ENCODE peak calls at places on chromosomes 5 and 9, in six cellular contexts. One of them, this sample, is unnamed.

GRCh38 chr5:9554122-9554521 is 8.2 kb upstream of the SEMA5A start:
- DNase-seq in ELR: no peak
- DNase-seq in NCI-H187: no peak
- DNase-seq in NB4: no peak
- DNase-seq in neural progenitor cell: no peak
- DNase-seq in neural crest cell: no peak
- DNase-seq in this sample: no peak

GRCh38 chr5:95511606-95512005 is 43.2 kb downstream of the SKIC3 start:
- DNase-seq in ELR: no peak
- DNase-seq in NCI-H187: no peak
- DNase-seq in NB4: no peak
- DNase-seq in neural progenitor cell: no peak
- DNase-seq in neural crest cell: no peak
- DNase-seq in this sample: no peak

GRCh38 chr9:14441976-14442651 is 128.2 kb upstream of the NFIB start:
- DNase-seq in ELR: peak; percentile 33
- DNase-seq in NCI-H187: no peak
- DNase-seq in NB4: peak; percentile 63
- DNase-seq in neural progenitor cell: peak; percentile 58
- DNase-seq in neural crest cell: peak; percentile 18
- DNase-seq in this sample: peak; percentile 17

GRCh38 chr9:100573655-100574260 is 4.1 kb upstream of the CAVIN4 start:
- DNase-seq in ELR: no peak
- DNase-seq in NCI-H187: no peak
- DNase-seq in NB4: no peak
- DNase-seq in neural progenitor cell: no peak
- DNase-seq in neural crest cell: no peak
- DNase-seq in this sample: peak; percentile 7

GRCh38 chr9:68705636-68706578 is 867 bp downstream of the PIP5K1B start:
- DNase-seq in ELR: no peak
- DNase-seq in NCI-H187: no peak
- DNase-seq in NB4: peak; percentile 45
- DNase-seq in neural progenitor cell: peak; percentile 31
- DNase-seq in neural crest cell: peak; percentile 22
- DNase-seq in this sample: no peak

GRCh38 chr9:134676886-134677285 is 35.3 kb downstream of the COL5A1 start:
- DNase-seq in ELR: no peak
- DNase-seq in NCI-H187: no peak
- DNase-seq in NB4: no peak
- DNase-seq in neural progenitor cell: no peak
- DNase-seq in neural crest cell: no peak
- DNase-seq in this sample: no peak

GRCh38 chr9:131334568-131335105 is 45.1 kb downstream of the PLPP7 start:
- DNase-seq in ELR: no peak
- DNase-seq in NCI-H187: no peak
- DNase-seq in NB4: no peak
- DNase-seq in neural progenitor cell: no peak
- DNase-seq in neural crest cell: no peak
- DNase-seq in this sample: no peak

GRCh38 chr9:121819511-121820231 is 168.2 kb downstream of the DAB2IP start:
- DNase-seq in ELR: peak; percentile 55
- DNase-seq in NCI-H187: no peak
- DNase-seq in NB4: peak; percentile 64
- DNase-seq in neural progenitor cell: peak; percentile 75
- DNase-seq in neural crest cell: peak; percentile 47
- DNase-seq in this sample: no peak

GRCh38 chr5:160496784-160497183 is 75.1 kb downstream of the PTTG1 start:
- DNase-seq in ELR: peak; percentile 86
- DNase-seq in NCI-H187: no peak
- DNase-seq in NB4: no peak
- DNase-seq in neural progenitor cell: no peak
- DNase-seq in neural crest cell: no peak
- DNase-seq in this sample: peak; percentile 32

GRCh38 chr5:111173476-111173875 is 50.7 kb upstream of the CAMK4 start:
- DNase-seq in ELR: no peak
- DNase-seq in NCI-H187: no peak
- DNase-seq in NB4: no peak
- DNase-seq in neural progenitor cell: no peak
- DNase-seq in neural crest cell: no peak
- DNase-seq in this sample: no peak

GRCh38 chr5:134132372-134133212 is 18.1 kb downstream of the TCF7 start:
- DNase-seq in ELR: no peak
- DNase-seq in NCI-H187: no peak
- DNase-seq in NB4: no peak
- DNase-seq in neural progenitor cell: no peak
- DNase-seq in neural crest cell: no peak
- DNase-seq in this sample: no peak

GRCh38 chr9:113913426-113914195 is 37.5 kb downstream of the ZNF618 start:
- DNase-seq in ELR: no peak
- DNase-seq in NCI-H187: no peak
- DNase-seq in NB4: no peak
- DNase-seq in neural progenitor cell: no peak
- DNase-seq in neural crest cell: no peak
- DNase-seq in this sample: no peak

GRCh38 chr9:16312962-16313546 is 557.4 kb downstream of the BNC2 start:
- DNase-seq in ELR: no peak
- DNase-seq in NCI-H187: no peak
- DNase-seq in NB4: no peak
- DNase-seq in neural progenitor cell: no peak
- DNase-seq in neural crest cell: no peak
- DNase-seq in this sample: no peak

GRCh38 chr5:78985407-78986223 is 505 bp upstream of the ARSB start:
- DNase-seq in ELR: peak; percentile 67
- DNase-seq in NCI-H187: no peak
- DNase-seq in NB4: peak; percentile 87
- DNase-seq in neural progenitor cell: peak; percentile 26
- DNase-seq in neural crest cell: peak; percentile 46
- DNase-seq in this sample: peak; percentile 48

GRCh38 chr9:33290994-33291397 is 680 bp downstream of the NFX1 start:
- DNase-seq in ELR: no peak
- DNase-seq in NCI-H187: no peak
- DNase-seq in NB4: no peak
- DNase-seq in neural progenitor cell: no peak
- DNase-seq in neural crest cell: no peak
- DNase-seq in this sample: no peak

GRCh38 chr9:106560540-106560939 is 302.4 kb upstream of the ZNF462 start:
- DNase-seq in ELR: no peak
- DNase-seq in NCI-H187: no peak
- DNase-seq in NB4: peak; percentile 6
- DNase-seq in neural progenitor cell: no peak
- DNase-seq in neural crest cell: no peak
- DNase-seq in this sample: no peak

GRCh38 chr5:83701886-83702285 is 18.8 kb downstream of the HAPLN1 start:
- DNase-seq in ELR: peak; percentile 7
- DNase-seq in NCI-H187: no peak
- DNase-seq in NB4: no peak
- DNase-seq in neural progenitor cell: no peak
- DNase-seq in neural crest cell: no peak
- DNase-seq in this sample: peak; percentile 73

GRCh38 chr5:168879929-168880328 is 300.8 kb upstream of the PANK3 start:
- DNase-seq in ELR: no peak
- DNase-seq in NCI-H187: no peak
- DNase-seq in NB4: peak; percentile 91
- DNase-seq in neural progenitor cell: no peak
- DNase-seq in neural crest cell: no peak
- DNase-seq in this sample: no peak

This sample was measured in PC-3.